ENCODE peak calls at places on chromosomes 11 and 22, in nine cellular contexts. One of them, this sample, is unnamed.

GRCh38 chr11:48170176-48170839 is 46.3 kb upstream of the OR4B1 start:
- DNase-seq in thoracic aorta: no peak
- DNase-seq in cardiac fibroblast: peak; percentile 38
- DNase-seq in heart right ventricle: no peak
- DNase-seq in right lobe of liver: no peak
- DNase-seq in foreskin fibroblast: peak; percentile 39
- DNase-seq in A673: no peak
- DNase-seq in upper lobe of right lung: no peak
- DNase-seq in fibroblast of pulmonary artery: no peak
- DNase-seq in this sample: peak; percentile 59

GRCh38 chr11:125092669-125093068 is 18.8 kb downstream of the TMEM218 start:
- DNase-seq in cardiac fibroblast: no peak
- DNase-seq in fibroblast of pulmonary artery: no peak
- DNase-seq in A673: no peak
- DNase-seq in right lobe of liver: no peak
- DNase-seq in thoracic aorta: no peak
- DNase-seq in heart right ventricle: no peak
- DNase-seq in foreskin fibroblast: no peak
- DNase-seq in upper lobe of right lung: no peak
- DNase-seq in this sample: no peak

GRCh38 chr22:29478326-29479276 is 1.4 kb upstream of the NEFH start:
- DNase-seq in cardiac fibroblast: no peak
- DNase-seq in right lobe of liver: no peak
- DNase-seq in thoracic aorta: no peak
- DNase-seq in heart right ventricle: no peak
- DNase-seq in foreskin fibroblast: peak; percentile 54
- DNase-seq in fibroblast of pulmonary artery: peak; percentile 21
- DNase-seq in A673: peak; percentile 62
- DNase-seq in upper lobe of right lung: no peak
- DNase-seq in this sample: peak; percentile 21

GRCh38 chr11:121927789-121928188 is 188.2 kb downstream of the BLID start:
- DNase-seq in right lobe of liver: no peak
- DNase-seq in thoracic aorta: no peak
- DNase-seq in A673: no peak
- DNase-seq in heart right ventricle: no peak
- DNase-seq in fibroblast of pulmonary artery: no peak
- DNase-seq in foreskin fibroblast: no peak
- DNase-seq in cardiac fibroblast: no peak
- DNase-seq in upper lobe of right lung: no peak
- DNase-seq in this sample: no peak

GRCh38 chr11:94938399-94939055 is 34.8 kb downstream of the CWC15 start:
- DNase-seq in A673: peak; percentile 86
- DNase-seq in right lobe of liver: no peak
- DNase-seq in thoracic aorta: no peak
- DNase-seq in heart right ventricle: peak; percentile 76
- DNase-seq in upper lobe of right lung: no peak
- DNase-seq in fibroblast of pulmonary artery: peak; percentile 86
- DNase-seq in cardiac fibroblast: peak; percentile 69
- DNase-seq in foreskin fibroblast: peak; percentile 88
- DNase-seq in this sample: peak; percentile 93

GRCh38 chr11:11035331-11035730 is 177.5 kb upstream of the ZBED5 start:
- DNase-seq in right lobe of liver: no peak
- DNase-seq in A673: no peak
- DNase-seq in fibroblast of pulmonary artery: no peak
- DNase-seq in cardiac fibroblast: no peak
- DNase-seq in upper lobe of right lung: no peak
- DNase-seq in foreskin fibroblast: no peak
- DNase-seq in thoracic aorta: no peak
- DNase-seq in heart right ventricle: no peak
- DNase-seq in this sample: peak; percentile 61

GRCh38 chr11:129998905-129999304 is 3.7 kb downstream of the PRDM10 start:
- DNase-seq in foreskin fibroblast: no peak
- DNase-seq in right lobe of liver: no peak
- DNase-seq in upper lobe of right lung: no peak
- DNase-seq in thoracic aorta: no peak
- DNase-seq in A673: no peak
- DNase-seq in fibroblast of pulmonary artery: no peak
- DNase-seq in heart right ventricle: no peak
- DNase-seq in cardiac fibroblast: no peak
- DNase-seq in this sample: no peak

GRCh38 chr11:91160661-91161060 is 937.8 kb upstream of the CHORDC1 start:
- DNase-seq in upper lobe of right lung: no peak
- DNase-seq in A673: no peak
- DNase-seq in fibroblast of pulmonary artery: no peak
- DNase-seq in heart right ventricle: no peak
- DNase-seq in thoracic aorta: no peak
- DNase-seq in right lobe of liver: no peak
- DNase-seq in cardiac fibroblast: no peak
- DNase-seq in foreskin fibroblast: no peak
- DNase-seq in this sample: no peak

GRCh38 chr11:2581931-2582435 is 117.8 kb downstream of the KCNQ1OT1 start:
- DNase-seq in foreskin fibroblast: no peak
- DNase-seq in A673: no peak
- DNase-seq in fibroblast of pulmonary artery: no peak
- DNase-seq in cardiac fibroblast: no peak
- DNase-seq in right lobe of liver: peak; percentile 46
- DNase-seq in thoracic aorta: no peak
- DNase-seq in heart right ventricle: peak; percentile 11
- DNase-seq in upper lobe of right lung: peak; percentile 62
- DNase-seq in this sample: no peak

GRCh38 chr11:110711776-110712642 is at the start of gene ARHGAP20:
- DNase-seq in thoracic aorta: peak; percentile 15
- DNase-seq in heart right ventricle: peak; percentile 71
- DNase-seq in foreskin fibroblast: peak; percentile 90
- DNase-seq in cardiac fibroblast: peak; percentile 83
- DNase-seq in right lobe of liver: peak; percentile 85
- DNase-seq in A673: peak; percentile 91
- DNase-seq in upper lobe of right lung: peak; percentile 91
- DNase-seq in fibroblast of pulmonary artery: peak; percentile 67
- DNase-seq in this sample: peak; percentile 83

GRCh38 chr11:76225122-76225584 is 18.9 kb upstream of the WNT11 start:
- DNase-seq in foreskin fibroblast: peak; percentile 40
- DNase-seq in A673: no peak
- DNase-seq in heart right ventricle: peak; percentile 64
- DNase-seq in upper lobe of right lung: no peak
- DNase-seq in right lobe of liver: peak; percentile 73
- DNase-seq in fibroblast of pulmonary artery: no peak
- DNase-seq in cardiac fibroblast: no peak
- DNase-seq in thoracic aorta: no peak
- DNase-seq in this sample: no peak

GRCh38 chr11:14764213-14764898 is 120.8 kb downstream of the PDE3B start:
- DNase-seq in cardiac fibroblast: no peak
- DNase-seq in foreskin fibroblast: no peak
- DNase-seq in fibroblast of pulmonary artery: no peak
- DNase-seq in heart right ventricle: no peak
- DNase-seq in thoracic aorta: no peak
- DNase-seq in right lobe of liver: no peak
- DNase-seq in upper lobe of right lung: no peak
- DNase-seq in A673: no peak
- DNase-seq in this sample: no peak

GRCh38 chr11:113370634-113371033 is 16.9 kb upstream of the ANKK1 start:
- DNase-seq in foreskin fibroblast: peak; percentile 46
- DNase-seq in A673: no peak
- DNase-seq in cardiac fibroblast: no peak
- DNase-seq in upper lobe of right lung: no peak
- DNase-seq in thoracic aorta: no peak
- DNase-seq in heart right ventricle: no peak
- DNase-seq in right lobe of liver: no peak
- DNase-seq in fibroblast of pulmonary artery: no peak
- DNase-seq in this sample: no peak

GRCh38 chr22:35842954-35843353 is 125.3 kb downstream of the APOL5 start:
- DNase-seq in fibroblast of pulmonary artery: peak; percentile 55
- DNase-seq in right lobe of liver: no peak
- DNase-seq in A673: peak; percentile 78
- DNase-seq in cardiac fibroblast: peak; percentile 53
- DNase-seq in upper lobe of right lung: no peak
- DNase-seq in thoracic aorta: no peak
- DNase-seq in heart right ventricle: no peak
- DNase-seq in foreskin fibroblast: peak; percentile 73
- DNase-seq in this sample: peak; percentile 61

GRCh38 chr11:19027829-19028595 is 32.5 kb downstream of the MRGPRX2 start:
- DNase-seq in A673: no peak
- DNase-seq in thoracic aorta: no peak
- DNase-seq in heart right ventricle: no peak
- DNase-seq in right lobe of liver: no peak
- DNase-seq in fibroblast of pulmonary artery: peak; percentile 46
- DNase-seq in cardiac fibroblast: peak; percentile 23
- DNase-seq in upper lobe of right lung: no peak
- DNase-seq in foreskin fibroblast: peak; percentile 10
- DNase-seq in this sample: peak; percentile 34

GRCh38 chr11:8356731-8357504 is 93.2 kb upstream of the LMO1 start:
- DNase-seq in right lobe of liver: peak; percentile 50
- DNase-seq in fibroblast of pulmonary artery: no peak
- DNase-seq in thoracic aorta: no peak
- DNase-seq in cardiac fibroblast: peak; percentile 11
- DNase-seq in A673: no peak
- DNase-seq in heart right ventricle: peak; percentile 26
- DNase-seq in foreskin fibroblast: peak; percentile 23
- DNase-seq in upper lobe of right lung: peak; percentile 64
- DNase-seq in this sample: peak; percentile 8

GRCh38 chr11:13883042-13883441 is 79.5 kb upstream of the SPON1 start:
- DNase-seq in cardiac fibroblast: no peak
- DNase-seq in A673: no peak
- DNase-seq in right lobe of liver: no peak
- DNase-seq in foreskin fibroblast: no peak
- DNase-seq in heart right ventricle: no peak
- DNase-seq in thoracic aorta: no peak
- DNase-seq in upper lobe of right lung: peak; percentile 75
- DNase-seq in fibroblast of pulmonary artery: no peak
- DNase-seq in this sample: no peak

GRCh38 chr11:118264568-118265470 is 722 bp upstream of the MPZL2 start:
- DNase-seq in heart right ventricle: no peak
- DNase-seq in upper lobe of right lung: no peak
- DNase-seq in right lobe of liver: no peak
- DNase-seq in cardiac fibroblast: no peak
- DNase-seq in A673: no peak
- DNase-seq in foreskin fibroblast: no peak
- DNase-seq in thoracic aorta: no peak
- DNase-seq in fibroblast of pulmonary artery: no peak
- DNase-seq in this sample: no peak

GRCh38 chr11:17014774-17015638 is 792 bp upstream of the PLEKHA7 start:
- DNase-seq in thoracic aorta: no peak
- DNase-seq in right lobe of liver: no peak
- DNase-seq in upper lobe of right lung: no peak
- DNase-seq in foreskin fibroblast: peak; percentile 50
- DNase-seq in heart right ventricle: no peak
- DNase-seq in A673: peak; percentile 26
- DNase-seq in cardiac fibroblast: peak; percentile 17
- DNase-seq in fibroblast of pulmonary artery: peak; percentile 5
- DNase-seq in this sample: peak; percentile 34

GRCh38 chr11:68839054-68839865 is 2.5 kb downstream of the CPT1A start:
- DNase-seq in heart right ventricle: peak; percentile 97
- DNase-seq in A673: peak; percentile 98
- DNase-seq in foreskin fibroblast: peak; percentile 97
- DNase-seq in cardiac fibroblast: peak; percentile 96
- DNase-seq in right lobe of liver: peak; percentile 97
- DNase-seq in thoracic aorta: peak; percentile 83
- DNase-seq in fibroblast of pulmonary artery: peak; percentile 93
- DNase-seq in upper lobe of right lung: peak; percentile 98
- DNase-seq in this sample: peak; percentile 89
- TF ChIP-seq CTCF in heart right ventricle: no peak
- TF ChIP-seq CTCF in A673: no peak
- TF ChIP-seq CTCF in foreskin fibroblast: no peak
- TF ChIP-seq CTCF in cardiac fibroblast: no peak
- TF ChIP-seq CTCF in right lobe of liver: no peak
- TF ChIP-seq CTCF in thoracic aorta: no peak
- TF ChIP-seq CTCF in fibroblast of pulmonary artery: no peak
- TF ChIP-seq CTCF in upper lobe of right lung: no peak
- TF ChIP-seq CTCF in this sample: no peak

GRCh38 chr22:48402591-48403031 is 1425.1 kb downstream of the BRD1 start:
- DNase-seq in foreskin fibroblast: no peak
- DNase-seq in thoracic aorta: no peak
- DNase-seq in upper lobe of right lung: no peak
- DNase-seq in right lobe of liver: no peak
- DNase-seq in A673: no peak
- DNase-seq in fibroblast of pulmonary artery: no peak
- DNase-seq in cardiac fibroblast: no peak
- DNase-seq in heart right ventricle: no peak
- DNase-seq in this sample: no peak
- H3K4me3 ChIP-seq in foreskin fibroblast: no peak overlapping the region
- H3K4me3 ChIP-seq in thoracic aorta: no peak overlapping the region
- H3K4me3 ChIP-seq in upper lobe of right lung: no peak overlapping the region
- H3K4me3 ChIP-seq in right lobe of liver: no peak overlapping the region
- H3K4me3 ChIP-seq in A673: no peak overlapping the region
- H3K4me3 ChIP-seq in fibroblast of pulmonary artery: no peak overlapping the region
- H3K4me3 ChIP-seq in cardiac fibroblast: no peak overlapping the region
- H3K4me3 ChIP-seq in heart right ventricle: no peak overlapping the region
- H3K4me3 ChIP-seq in this sample: no peak overlapping the region

GRCh38 chr11:43250309-43250708 is 61.5 kb upstream of the API5 start:
- DNase-seq in thoracic aorta: no peak
- DNase-seq in foreskin fibroblast: no peak
- DNase-seq in cardiac fibroblast: no peak
- DNase-seq in upper lobe of right lung: no peak
- DNase-seq in fibroblast of pulmonary artery: no peak
- DNase-seq in A673: no peak
- DNase-seq in right lobe of liver: no peak
- DNase-seq in heart right ventricle: no peak
- DNase-seq in this sample: no peak
- TF ChIP-seq CTCF in thoracic aorta: no peak
- TF ChIP-seq CTCF in foreskin fibroblast: no peak
- TF ChIP-seq CTCF in cardiac fibroblast: no peak
- TF ChIP-seq CTCF in upper lobe of right lung: no peak
- TF ChIP-seq CTCF in fibroblast of pulmonary artery: no peak
- TF ChIP-seq CTCF in A673: no peak
- TF ChIP-seq CTCF in right lobe of liver: no peak
- TF ChIP-seq CTCF in heart right ventricle: no peak
- TF ChIP-seq CTCF in this sample: no peak

GRCh38 chr11:65571940-65572339 is 398 bp upstream of the FAM89B start:
- DNase-seq in cardiac fibroblast: peak; percentile 56
- DNase-seq in right lobe of liver: no peak
- DNase-seq in thoracic aorta: no peak
- DNase-seq in upper lobe of right lung: no peak
- DNase-seq in heart right ventricle: no peak
- DNase-seq in fibroblast of pulmonary artery: peak; percentile 57
- DNase-seq in A673: peak; percentile 65
- DNase-seq in foreskin fibroblast: peak; percentile 71
- DNase-seq in this sample: peak; percentile 70

GRCh38 chr11:65569164-65569972 is 909 bp upstream of the ZNRD2 start:
- DNase-seq in fibroblast of pulmonary artery: no peak
- DNase-seq in upper lobe of right lung: no peak
- DNase-seq in thoracic aorta: no peak
- DNase-seq in foreskin fibroblast: peak; percentile 9
- DNase-seq in heart right ventricle: no peak
- DNase-seq in cardiac fibroblast: no peak
- DNase-seq in right lobe of liver: no peak
- DNase-seq in A673: no peak
- DNase-seq in this sample: no peak

GRCh38 chr11:65572356-65573043 is at the start of gene FAM89B:
- DNase-seq in thoracic aorta: peak; percentile 88
- DNase-seq in heart right ventricle: peak; percentile 94
- DNase-seq in upper lobe of right lung: peak; percentile 96
- DNase-seq in fibroblast of pulmonary artery: peak; percentile 86
- DNase-seq in A673: peak; percentile 97
- DNase-seq in right lobe of liver: peak; percentile 93
- DNase-seq in foreskin fibroblast: peak; percentile 94
- DNase-seq in cardiac fibroblast: peak; percentile 87
- DNase-seq in this sample: peak; percentile 86

GRCh38 chr11:65569973-65570918 is at the start of gene ZNRD2:
- DNase-seq in cardiac fibroblast: peak; percentile 99
- DNase-seq in foreskin fibroblast: peak; percentile 100
- DNase-seq in heart right ventricle: peak; percentile 97
- DNase-seq in A673: peak; percentile 100
- DNase-seq in upper lobe of right lung: peak; percentile 100
- DNase-seq in right lobe of liver: peak; percentile 98
- DNase-seq in fibroblast of pulmonary artery: peak; percentile 99
- DNase-seq in thoracic aorta: peak; percentile 92
- DNase-seq in this sample: peak; percentile 99

GRCh38 chr11:65571420-65571819 is 918 bp upstream of the FAM89B start:
- DNase-seq in thoracic aorta: no peak
- DNase-seq in fibroblast of pulmonary artery: no peak
- DNase-seq in heart right ventricle: no peak
- DNase-seq in right lobe of liver: no peak
- DNase-seq in foreskin fibroblast: no peak
- DNase-seq in A673: no peak
- DNase-seq in upper lobe of right lung: no peak
- DNase-seq in cardiac fibroblast: no peak
- DNase-seq in this sample: no peak
- H3K4me3 ChIP-seq in thoracic aorta: peak overlapping the region; percentile 93
- H3K4me3 ChIP-seq in fibroblast of pulmonary artery: peak overlapping the region; percentile 77
- H3K4me3 ChIP-seq in heart right ventricle: no peak overlapping the region
- H3K4me3 ChIP-seq in right lobe of liver: peak overlapping the region; percentile 86
- H3K4me3 ChIP-seq in foreskin fibroblast: peak overlapping the region; percentile 97
- H3K4me3 ChIP-seq in A673: peak overlapping the region; percentile 87
- H3K4me3 ChIP-seq in upper lobe of right lung: peak overlapping the region; percentile 66
- H3K4me3 ChIP-seq in cardiac fibroblast: peak overlapping the region; percentile 98
- H3K4me3 ChIP-seq in this sample: peak overlapping the region; percentile 93

This sample was measured in choroid plexus epithelial cell.